ENCODE peak calls at places on chromosomes 1 and 21, in four cellular contexts. Q is retina, A is memory B cell, X is mucosa of descending colon. F is an unnamed sample.

GRCh38 chr1:234926574-234927311 is 201.9 kb downstream of the TOMM20 start:
- DNase-seq in X (no peak), A (peak), Q (peak), F (no peak)

GRCh38 chr1:218686258-218686657 is 341.1 kb downstream of the TGFB2 start:
- DNase-seq in A (no peak), X (no peak), Q (no peak), F (no peak)

GRCh38 chr1:97581614-97582051 is 339.2 kb downstream of the DPYD start:
- DNase-seq in A (no peak), X (no peak), Q (no peak), F (no peak)

GRCh38 chr1:8318436-8318835 is 522 bp downstream of the SLC45A1 start:
- DNase-seq in A (no peak), Q (no peak), X (no peak), F (no peak)

GRCh38 chr1:113490384-113490783 is 100.1 kb downstream of the MAGI3 start:
- DNase-seq in X (no peak), A (no peak), Q (no peak), F (no peak)

GRCh38 chr1:27599605-27600499 is 4.1 kb downstream of the AHDC1 start:
- DNase-seq in A (no peak), Q (no peak), X (no peak), F (no peak)

GRCh38 chr1:205044745-205045144 is 1.7 kb downstream of the CNTN2 start:
- DNase-seq in A (no peak), X (no peak), Q (no peak), F (no peak)

GRCh38 chr1:205343431-205344009 is 13.2 kb downstream of the KLHDC8A start:
- DNase-seq in X (peak), Q (peak), A (no peak), F (no peak)

GRCh38 chr1:211830055-211830329 is 571 bp downstream of the LPGAT1 start:
- DNase-seq in A (peak), X (no peak), Q (no peak), F (no peak)

GRCh38 chr1:64834734-64835133 is 89.9 kb downstream of the RAVER2 start:
- DNase-seq in A (no peak), X (no peak), Q (no peak), F (no peak)

GRCh38 chr21:15009964-15010363 is 54.8 kb downstream of the NRIP1 start:
- DNase-seq in X (no peak), Q (no peak), A (no peak), F (no peak)

GRCh38 chr1:15687446-15687845 is 3.3 kb downstream of the PLEKHM2 start:
- DNase-seq in A (no peak), Q (no peak), X (no peak), F (no peak)

GRCh38 chr1:107529511-107530149 is 388.8 kb downstream of the NTNG1 start:
- DNase-seq in A (peak), X (no peak), Q (peak), F (no peak)

GRCh38 chr1:187948170-187948794 is 1119.5 kb downstream of the PLA2G4A start:
- DNase-seq in A (no peak), X (no peak), Q (no peak), F (no peak)

GRCh38 chr1:21349693-21350092 is 59.4 kb upstream of the ECE1 start:
- DNase-seq in A (no peak), Q (no peak), X (no peak), F (no peak)

F was measured in left lung.